ENCODE peak calls at places on chromosomes 4 and X, in seven cellular contexts. U, H, S, Y, E, N and O are unnamed samples. For H3K36me3, the result is how much of the 10 kb centered on the place peaks cover.

GRCh38 chr4:82802906-82803305 is 4.3 kb upstream of the SCD5 start:
- DNase-seq in U (no peak), H (no peak), S (no peak), Y (no peak), E (no peak), N (no peak), O (no peak)

GRCh38 chr4:69800599-69800998 is 40.2 kb upstream of the SULT1B1 start:
- DNase-seq in U (no peak), H (no peak), S (no peak), Y (no peak), E (no peak), N (no peak), O (no peak)

GRCh38 chr4:100949350-100949935 is 397.9 kb downstream of the PPP3CA start:
- DNase-seq in U (no peak), H (no peak), S (no peak), Y (no peak), E (no peak), N (no peak), O (no peak)

GRCh38 chr4:76688737-76689078 is 209.2 kb downstream of the SOWAHB start:
- DNase-seq in U (no peak), H (no peak), S (no peak), Y (no peak), E (no peak), N (no peak), O (no peak)

GRCh38 chrX:110600745-110601310 is 194.8 kb downstream of the CHRDL1 start:
- DNase-seq in U (no peak), H (no peak), S (no peak), Y (no peak), E (no peak), N (no peak), O (no peak)

GRCh38 chrX:10099411-10099810 is 57.4 kb upstream of the CLCN4 start:
- DNase-seq in U (no peak), H (no peak), S (no peak), Y (no peak), E (no peak), N (no peak), O (no peak)

GRCh38 chrX:18490816-18491215 is 65.4 kb downstream of the CDKL5 start:
- DNase-seq in U (no peak), H (no peak), S (no peak), Y (no peak), E (no peak), N (no peak), O (no peak)

GRCh38 chr4:72084587-72085011 is 52.8 kb downstream of the NPFFR2 start:
- DNase-seq in U (no peak), H (no peak), S (no peak), Y (no peak), E (no peak), N (no peak), O (no peak)

GRCh38 chr4:76585897-76586360 is 150.9 kb downstream of the SHROOM3 start:
- DNase-seq in U (peak), H (peak), S (peak), Y (no peak), E (peak), N (peak), O (no peak)

GRCh38 chr4:153963216-153963615 is 174.3 kb upstream of the SFRP2 start:
- DNase-seq in U (no peak), H (no peak), S (no peak), Y (no peak), E (no peak), N (no peak), O (no peak)

GRCh38 chr4:173057442-173057841 is 111.2 kb upstream of the GALNT7 start:
- DNase-seq in U (no peak), H (no peak), S (no peak), Y (no peak), E (no peak), N (no peak), O (no peak)

GRCh38 chr4:102799816-102800215 is 27.5 kb downstream of the UBE2D3 start:
- DNase-seq in U (no peak), H (no peak), S (no peak), Y (no peak), E (no peak), N (no peak), O (no peak)

GRCh38 chrX:115339441-115340025 is 50.0 kb downstream of the LUZP4 start:
- DNase-seq in U (no peak), H (no peak), S (no peak), Y (no peak), E (no peak), N (no peak), O (no peak)

GRCh38 chr4:87030124-87030523 is 95.3 kb downstream of the AFF1 start:
- DNase-seq in U (no peak), H (no peak), S (no peak), Y (no peak), E (no peak), N (no peak), O (no peak)

GRCh38 chr4:101774807-101775206 is 15.7 kb upstream of the BANK1 start:
- DNase-seq in U (no peak), H (no peak), S (no peak), Y (no peak), E (no peak), N (no peak), O (no peak)

GRCh38 chrX:70324326-70324725 is 34.4 kb downstream of the KIF4A start:
- DNase-seq in U (no peak), H (no peak), S (no peak), Y (no peak), E (no peak), N (no peak), O (no peak)

GRCh38 chr4:55534306-55534705 is 12.4 kb downstream of the CLOCK start:
- DNase-seq in U (no peak), H (no peak), S (no peak), Y (no peak), E (no peak), N (no peak), O (no peak)

GRCh38 chr4:98749206-98749605 is 90.8 kb upstream of the TSPAN5 start:
- DNase-seq in U (no peak), H (no peak), S (no peak), Y (no peak), E (no peak), N (no peak), O (no peak)

GRCh38 chrX:24241822-24242648 is 71.8 kb downstream of the SUPT20HL2 start:
- DNase-seq in U (no peak), H (no peak), S (no peak), Y (peak), E (no peak), N (no peak), O (no peak)

GRCh38 chr4:174210952-174211490 is 72.4 kb downstream of the FBXO8 start:
- DNase-seq in U (no peak), H (no peak), S (no peak), Y (no peak), E (no peak), N (no peak), O (no peak)

DNA sequence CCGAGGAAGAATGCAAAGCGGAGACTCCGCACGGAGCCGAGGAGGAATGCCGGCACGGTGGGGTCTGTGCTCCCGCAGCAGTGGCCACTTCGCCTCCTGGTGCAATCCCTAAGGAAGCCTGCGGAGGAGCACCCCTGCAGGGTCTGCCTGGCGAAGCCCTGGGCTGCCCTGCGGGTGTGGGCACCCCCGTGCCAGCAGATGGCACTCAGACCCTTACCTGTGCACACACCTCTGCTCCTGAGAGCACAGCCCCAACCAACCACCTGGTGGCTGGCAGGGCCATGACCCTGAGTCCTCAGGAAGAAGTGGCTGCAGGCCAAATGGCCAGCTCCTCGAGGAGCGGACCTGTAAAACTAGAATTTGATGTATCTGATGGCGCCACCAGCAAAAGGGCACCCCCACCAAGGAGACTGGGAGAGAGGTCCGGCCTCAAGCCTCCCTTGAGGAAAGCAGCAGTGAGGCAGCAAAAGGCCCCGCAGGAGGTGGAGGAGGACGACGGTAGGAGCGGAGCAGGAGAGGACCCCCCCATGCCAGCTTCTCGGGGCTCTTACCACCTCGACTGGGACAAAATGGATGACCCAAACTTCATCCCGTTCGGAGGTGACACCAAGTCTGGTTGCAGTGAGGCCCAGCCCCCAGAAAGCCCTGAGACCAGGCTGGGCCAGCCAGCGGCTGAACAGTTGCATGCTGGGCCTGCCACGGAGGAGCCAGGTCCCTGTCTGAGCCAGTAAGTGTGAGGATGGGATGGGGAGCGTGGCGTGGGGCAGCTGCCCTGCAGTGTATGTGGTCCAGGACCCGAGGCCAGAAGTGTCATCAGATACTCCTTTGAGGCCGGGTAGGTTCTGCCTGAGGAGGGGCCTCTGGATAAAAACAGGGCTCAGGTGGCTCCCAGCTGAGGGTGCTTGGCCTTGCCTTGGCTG is 7.0 kb downstream of the TACC3 start:
- DNase-seq in U (no peak), H (no peak), S (no peak), Y (no peak), E (no peak), N (no peak), O (peak)
- H3K36me3 ChIP-seq in U (half or more), H (under half), S (half or more), Y (half or more), E (under half), N (under half), O (under half)

GRCh38 chr4:128850252-128850651 is 40.8 kb downstream of the JADE1 start:
- DNase-seq in U (no peak), H (no peak), S (no peak), Y (no peak), E (no peak), N (no peak), O (no peak)
- H3K36me3 ChIP-seq in U (under half), H (under half), S (half or more), Y (half or more), E (half or more), N (half or more), O (under half)

DNA sequence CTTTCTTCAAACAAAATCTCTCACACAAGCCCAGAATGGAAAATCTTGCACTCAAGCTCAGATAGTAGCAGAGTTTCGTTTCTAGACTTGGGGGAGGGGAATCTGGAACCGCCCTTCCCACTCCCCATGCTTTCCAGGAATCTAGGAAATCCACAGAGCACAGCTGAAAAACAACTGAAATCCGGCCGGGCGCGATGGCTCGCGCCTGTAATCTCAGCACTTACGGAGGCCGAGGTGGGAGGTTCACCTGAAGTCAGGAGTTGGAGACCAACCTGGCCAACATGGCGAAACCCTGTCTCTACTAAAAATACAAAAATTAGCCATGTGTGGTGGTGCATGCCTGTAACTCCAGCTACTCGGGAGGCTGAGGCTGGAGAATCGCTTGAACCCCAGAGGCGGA is 127.3 kb upstream of the SLC34A2 start:
- DNase-seq in U (no peak), H (no peak), S (no peak), Y (no peak), E (no peak), N (no peak), O (no peak)
- H3K36me3 ChIP-seq in U (under half), H (under half), S (under half), Y (under half), E (under half), N (under half), O (under half)

GRCh38 chr4:145681518-145681917 is 1.6 kb downstream of the C4orf51 start:
- DNase-seq in U (no peak), H (no peak), S (no peak), Y (no peak), E (no peak), N (no peak), O (no peak)

GRCh38 chr4:145680902-145681301 is 956 bp downstream of the C4orf51 start:
- DNase-seq in U (no peak), H (no peak), S (no peak), Y (no peak), E (no peak), N (no peak), O (no peak)

GRCh38 chr4:145681956-145682355 is 2.0 kb downstream of the C4orf51 start:
- DNase-seq in U (no peak), H (no peak), S (no peak), Y (no peak), E (no peak), N (no peak), O (no peak)

GRCh38 chr4:145679520-145679919 is 426 bp upstream of the C4orf51 start:
- DNase-seq in U (no peak), H (no peak), S (no peak), Y (no peak), E (peak), N (no peak), O (peak)

DNA sequence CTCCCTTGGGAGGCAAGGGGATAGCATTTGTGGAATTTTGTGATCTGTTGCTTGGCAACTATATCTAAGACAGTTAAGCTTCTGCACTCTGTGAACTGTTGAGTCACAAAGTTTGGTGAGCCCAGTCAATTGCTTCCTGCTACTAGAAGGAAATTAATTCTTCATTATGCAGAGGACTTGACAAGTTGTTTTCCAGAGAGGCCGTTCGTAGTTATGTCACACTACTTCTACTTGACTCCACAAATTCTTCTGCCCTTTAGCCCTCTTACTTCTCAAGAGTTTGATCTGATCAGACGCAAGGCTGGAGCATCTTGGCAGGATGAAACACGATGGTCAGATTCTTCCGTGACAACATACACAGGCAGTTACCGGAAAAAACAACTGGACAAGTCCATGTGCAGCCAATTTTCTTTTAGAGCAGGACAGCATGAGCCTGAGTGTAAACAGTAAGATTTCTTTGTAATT is at the start of gene C4orf51:
- DNase-seq in U (no peak), H (no peak), S (no peak), Y (no peak), E (no peak), N (no peak), O (no peak)
- H3K36me3 ChIP-seq in U (under half), H (under half), S (under half), Y (under half), E (under half), N (under half), O (under half)

DNA sequence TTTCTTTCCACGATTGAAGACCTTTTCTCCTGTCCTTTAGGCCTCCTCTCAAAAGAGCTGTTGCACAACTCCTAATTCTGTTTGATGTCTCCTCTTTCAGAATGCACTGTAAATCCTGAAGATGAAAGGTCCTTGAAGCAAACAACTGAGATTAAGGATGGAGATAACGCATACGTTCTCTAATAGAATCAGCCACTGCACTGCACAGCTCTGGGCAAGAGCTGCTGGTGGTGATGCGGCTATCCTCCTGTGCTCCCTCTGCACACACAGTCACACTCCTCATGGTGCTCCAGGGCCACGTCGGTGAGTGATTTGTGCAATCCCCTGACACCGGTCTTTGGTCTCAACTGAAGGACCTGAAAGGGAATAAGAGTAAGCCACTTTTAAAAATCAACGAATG is 208.7 kb downstream of the PDGFC start:
- DNase-seq in U (no peak), H (no peak), S (no peak), Y (no peak), E (no peak), N (no peak), O (no peak)
- H3K36me3 ChIP-seq in U (under half), H (under half), S (under half), Y (under half), E (under half), N (under half), O (under half)

GRCh38 chr4:793941-794621 is 31.8 kb downstream of the CPLX1 start:
- DNase-seq in U (peak), H (no peak), S (no peak), Y (no peak), E (no peak), N (no peak), O (no peak)

GRCh38 chr4:791866-792630 is 33.9 kb downstream of the CPLX1 start:
- DNase-seq in U (peak), H (peak), S (no peak), Y (no peak), E (no peak), N (no peak), O (no peak)

GRCh38 chr4:791201-791865 is 34.6 kb downstream of the CPLX1 start:
- DNase-seq in U (no peak), H (no peak), S (no peak), Y (no peak), E (no peak), N (no peak), O (no peak)

GRCh38 chr4:793109-793861 is 32.6 kb downstream of the CPLX1 start:
- DNase-seq in U (no peak), H (no peak), S (no peak), Y (no peak), E (no peak), N (no peak), O (no peak)

DNA sequence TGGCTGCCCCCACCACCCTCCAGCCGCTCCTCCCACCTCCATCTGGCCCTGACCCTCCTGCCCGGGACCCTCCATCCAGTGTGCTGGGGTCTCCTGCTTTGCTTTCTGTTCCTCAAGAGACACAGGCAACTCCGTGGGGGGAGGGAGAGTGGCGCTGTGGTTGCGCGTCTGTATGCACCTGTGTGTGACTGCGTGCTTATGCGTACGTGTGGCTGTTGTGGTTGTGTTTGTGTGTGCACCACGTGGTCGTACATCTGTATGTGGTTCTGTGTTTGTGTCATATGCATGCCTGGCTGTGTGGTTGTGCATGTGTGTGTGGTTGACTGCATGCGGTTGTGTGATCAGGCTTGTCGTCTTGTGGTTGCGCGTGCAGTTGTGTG is 33.2 kb downstream of the CPLX1 start:
- DNase-seq in U (peak), H (no peak), S (no peak), Y (no peak), E (no peak), N (no peak), O (no peak)
- H3K36me3 ChIP-seq in U (under half), H (under half), S (under half), Y (under half), E (under half), N (under half), O (under half)